ENCODE peak calls at places on chromosomes 13 and 19, in ten cellular contexts. Q is ascending aorta; C is left ventricle myocardium superior; P is T-helper 2 cell treated with Interferon-gamma antibody and Interleukin-4, amounts not matched to agents 5 μg/mL and 100 μg/mL, for 36 hours; D is cardiac muscle cell; T is amniotic stem cell; X is stimulated activated CD4-positive, alpha-beta T cell treated with anti-CD3 and anti-CD28 coated beads, Interleukin-2, amount 100 ng/mL, for 24 hours; E is AG08396; I is stimulated activated CD8-positive, alpha-beta memory T cell treated with anti-CD3 and anti-CD28 coated beads, Interleukin-7, amount 100 ng/mL, for 4 hours; U is posterior vena cava. O is an unnamed sample.

GRCh38 chr19:18284710-18285430 is 3.4 kb upstream of the JUND start:
- DNase-seq in Q (no peak), C (no peak), P (peak; percentile 73), D (no peak), T (no peak), X (peak; percentile 58), E (no peak), I (no peak), U (no peak), O (no peak)

GRCh38 chr13:101115762-101116161 is 300.5 kb downstream of the NALCN start:
- DNase-seq in Q (no peak), C (no peak), P (no peak), D (no peak), T (no peak), X (no peak), E (no peak), I (no peak), U (no peak), O (no peak)

GRCh38 chr13:38090913-38091312 is 221.3 kb upstream of the TRPC4 start:
- DNase-seq in Q (no peak), C (no peak), P (no peak), D (no peak), T (no peak), X (no peak), E (no peak), I (no peak), U (no peak), O (no peak)

GRCh38 chr19:38508507-38508906 is 75.0 kb downstream of the RYR1 start:
- DNase-seq in Q (no peak), C (no peak), P (no peak), D (no peak), T (no peak), X (no peak), E (no peak), I (no peak), U (no peak), O (no peak)

GRCh38 chr13:106350208-106350607 is 185.3 kb downstream of the EFNB2 start:
- DNase-seq in Q (no peak), C (no peak), P (no peak), D (no peak), T (no peak), X (no peak), E (no peak), I (no peak), U (no peak), O (no peak)

GRCh38 chr19:19405919-19406877 is 723 bp downstream of the GATAD2A start:
- DNase-seq in Q (no peak), C (peak; percentile 75), P (peak; percentile 67), D (peak; percentile 50), T (no peak), X (peak; percentile 66), E (peak; percentile 46), I (no peak), U (peak; percentile 87), O (peak; percentile 86)

GRCh38 chr13:106738279-106738678 is 170.3 kb upstream of the ARGLU1 start:
- DNase-seq in Q (no peak), C (no peak), P (no peak), D (no peak), T (no peak), X (no peak), E (no peak), I (no peak), U (no peak), O (no peak)

GRCh38 chr19:872266-872951 is 12.9 kb downstream of the CFD start:
- DNase-seq in Q (no peak), C (peak; percentile 81), P (peak; percentile 78), D (peak; percentile 89), T (no peak), X (peak; percentile 80), E (peak; percentile 84), I (peak; percentile 62), U (peak; percentile 91), O (peak; percentile 75)

GRCh38 chr13:47188802-47189201 is 291.9 kb upstream of the HTR2A start:
- DNase-seq in Q (no peak), C (no peak), P (no peak), D (peak; percentile 57), T (no peak), X (no peak), E (peak; percentile 15), I (no peak), U (no peak), O (no peak)

GRCh38 chr13:30872685-30873443 is 33.2 kb upstream of the MEDAG start:
- DNase-seq in Q (peak; percentile 69), C (peak; percentile 41), P (no peak), D (peak; percentile 91), T (peak; percentile 55), X (no peak), E (peak; percentile 65), I (no peak), U (peak; percentile 88), O (peak; percentile 73)

GRCh38 chr19:13623686-13624405 is 117.6 kb upstream of the CACNA1A start:
- DNase-seq in Q (no peak), C (no peak), P (no peak), D (no peak), T (no peak), X (no peak), E (no peak), I (no peak), U (no peak), O (no peak)

GRCh38 chr19:5571777-5572176 is 4.0 kb upstream of the TINCR start:
- DNase-seq in Q (no peak), C (no peak), P (no peak), D (no peak), T (no peak), X (no peak), E (no peak), I (no peak), U (no peak), O (no peak)

GRCh38 chr19:41945135-41945766 is 13.9 kb downstream of the RABAC1 start:
- DNase-seq in Q (peak; percentile 64), C (no peak), P (peak; percentile 91), D (no peak), T (no peak), X (peak; percentile 87), E (no peak), I (peak; percentile 91), U (no peak), O (no peak)

GRCh38 chr19:35409191-35409590 is 38.3 kb downstream of the GPR42 start:
- DNase-seq in Q (no peak), C (no peak), P (no peak), D (no peak), T (no peak), X (no peak), E (no peak), I (no peak), U (peak; percentile 28), O (no peak)

GRCh38 chr13:57946361-57946760 is 314.8 kb downstream of the PCDH17 start:
- DNase-seq in Q (no peak), C (no peak), P (no peak), D (peak; percentile 0), T (no peak), X (no peak), E (no peak), I (no peak), U (no peak), O (no peak)

GRCh38 chr19:8577247-8577646 is at the start of gene MYO1F:
- DNase-seq in Q (no peak), C (peak; percentile 70), P (no peak), D (no peak), T (no peak), X (no peak), E (no peak), I (no peak), U (peak; percentile 90), O (no peak)

GRCh38 chr19:44576843-44577565 is 36.4 kb upstream of the IGSF23 start:
- DNase-seq in Q (no peak), C (no peak), P (no peak), D (no peak), T (no peak), X (no peak), E (no peak), I (no peak), U (no peak), O (no peak)